ENCODE peak calls at places on chromosomes 12 and 14, in four cellular contexts. D, N, A and Y are unnamed samples.

GRCh38 chr12:108681317-108681716 is 47.6 kb upstream of the SELPLG start:
- DNase-seq in N (no peak), A (no peak), D (no peak), Y (no peak)

GRCh38 chr12:132543298-132544172 is 53.6 kb downstream of the FBRSL1 start:
- DNase-seq in N (no peak), A (no peak), D (no peak), Y (no peak)

GRCh38 chr12:86727151-86727550 is 471.0 kb upstream of the MGAT4C start:
- DNase-seq in N (no peak), D (peak), A (peak), Y (peak)

GRCh38 chr14:38078393-38078792 is 129.3 kb upstream of the SSTR1 start:
- DNase-seq in A (no peak), D (peak), N (no peak), Y (no peak)

GRCh38 chr12:13177373-13177772 is 19.2 kb upstream of the EMP1 start:
- DNase-seq in D (no peak), N (peak), A (peak), Y (no peak)

GRCh38 chr12:108635201-108635996 is 1.7 kb upstream of the SELPLG start:
- DNase-seq in A (peak), D (no peak), N (no peak), Y (peak)

GRCh38 chr12:3379079-3379478 is 111.9 kb upstream of the PRMT8 start:
- DNase-seq in N (no peak), D (no peak), A (no peak), Y (no peak)

GRCh38 chr14:50936882-50937281 is 7.4 kb downstream of the PYGL start:
- DNase-seq in A (no peak), N (no peak), D (no peak), Y (no peak)

GRCh38 chr12:30753233-30753632 is 1.5 kb downstream of the CAPRIN2 start:
- DNase-seq in D (peak), A (peak), N (peak), Y (peak)

GRCh38 chr12:72178871-72179270 is 93.3 kb upstream of the TRHDE start:
- DNase-seq in A (no peak), D (no peak), N (no peak), Y (no peak)

GRCh38 chr12:34605955-34606748 is 583.9 kb downstream of the ALG10 start:
- DNase-seq in A (no peak), D (no peak), N (no peak), Y (no peak)

GRCh38 chr12:60834806-60835205 is 1239.0 kb downstream of the SLC16A7 start:
- DNase-seq in A (no peak), N (no peak), D (no peak), Y (no peak)

GRCh38 chr14:93033983-93034670 is 81.6 kb downstream of the ITPK1 start:
- DNase-seq in N (no peak), D (no peak), A (no peak), Y (no peak)